ENCODE peak calls at places on chromosomes 13 and 19, in ten cellular contexts. G, V, Y, E, S, T, Z, J, K and R are unnamed samples.

GRCh38 chr13:85772379-85772778 is 26.8 kb downstream of the SLITRK6 start:
- DNase-seq in G (no peak), V (no peak), Y (no peak), E (peak; percentile 48), S (no peak), T (no peak), Z (no peak), J (no peak), K (no peak), R (no peak)

GRCh38 chr13:82713681-82714405 is 1168.4 kb downstream of the SLITRK1 start:
- DNase-seq in G (no peak), V (no peak), Y (no peak), E (peak; percentile 82), S (no peak), T (no peak), Z (peak; percentile 11), J (no peak), K (no peak), R (no peak)

GRCh38 chr19:2811735-2812413 is 7.8 kb upstream of the ZNF554 start:
- DNase-seq in G (no peak), V (no peak), Y (no peak), E (no peak), S (no peak), T (no peak), Z (no peak), J (no peak), K (peak; percentile 83), R (no peak)

GRCh38 chr13:93496985-93497673 is 270.5 kb downstream of the GPC6 start:
- DNase-seq in G (no peak), V (peak; percentile 51), Y (no peak), E (no peak), S (no peak), T (no peak), Z (no peak), J (no peak), K (no peak), R (no peak)

GRCh38 chr13:68927387-68928026 is 1180.1 kb upstream of the ATXN8OS start:
- DNase-seq in G (no peak), V (peak; percentile 46), Y (peak; percentile 60), E (peak; percentile 4), S (no peak), T (peak; percentile 2), Z (peak; percentile 32), J (no peak), K (peak; percentile 6), R (no peak)

GRCh38 chr19:39497850-39498261 is 891 bp upstream of the DLL3 start:
- DNase-seq in G (no peak), V (peak; percentile 90), Y (peak; percentile 39), E (peak; percentile 39), S (no peak), T (peak; percentile 65), Z (no peak), J (no peak), K (peak; percentile 49), R (no peak)

GRCh38 chr19:13095393-13095784 is 7.3 kb downstream of the LYL1 start:
- DNase-seq in G (no peak), V (no peak), Y (no peak), E (no peak), S (no peak), T (no peak), Z (no peak), J (no peak), K (no peak), R (no peak)

GRCh38 chr19:35879068-35879467 is 10.7 kb downstream of the APLP1 start:
- DNase-seq in G (no peak), V (no peak), Y (no peak), E (no peak), S (no peak), T (no peak), Z (no peak), J (no peak), K (no peak), R (no peak)

GRCh38 chr13:20714161-20714560 is 10.7 kb downstream of the IL17D start:
- DNase-seq in G (no peak), V (no peak), Y (no peak), E (no peak), S (no peak), T (no peak), Z (peak; percentile 89), J (no peak), K (no peak), R (no peak)

GRCh38 chr13:99982741-99983400 is 1.3 kb downstream of the ZIC2 start:
- DNase-seq in G (no peak), V (no peak), Y (no peak), E (no peak), S (no peak), T (no peak), Z (no peak), J (no peak), K (no peak), R (no peak)

GRCh38 chr13:32881074-32881791 is 135.0 kb upstream of the KL start:
- DNase-seq in G (no peak), V (no peak), Y (no peak), E (peak; percentile 55), S (peak; percentile 66), T (no peak), Z (peak; percentile 31), J (no peak), K (no peak), R (no peak)

GRCh38 chr19:42217522-42218442 is at the start of gene DEDD2:
- DNase-seq in G (peak; percentile 99), V (peak; percentile 95), Y (peak; percentile 96), E (peak; percentile 95), S (peak; percentile 99), T (peak; percentile 100), Z (peak; percentile 86), J (peak; percentile 100), K (peak; percentile 99), R (peak; percentile 100)

GRCh38 chr13:113573065-113573464 is 11.5 kb upstream of the TFDP1 start:
- DNase-seq in G (no peak), V (no peak), Y (no peak), E (no peak), S (no peak), T (no peak), Z (no peak), J (no peak), K (no peak), R (no peak)

GRCh38 chr19:17348700-17349099 is 11.3 kb downstream of the GTPBP3 start:
- DNase-seq in G (peak; percentile 81), V (peak; percentile 46), Y (no peak), E (no peak), S (peak; percentile 61), T (peak; percentile 41), Z (peak; percentile 38), J (no peak), K (no peak), R (no peak)

GRCh38 chr19:39390759-39391592 is at the start of the genes MED29 and PAF1:
- DNase-seq in G (peak; percentile 99), V (peak; percentile 99), Y (peak; percentile 99), E (peak; percentile 99), S (peak; percentile 97), T (peak; percentile 98), Z (peak; percentile 99), J (peak; percentile 99), K (peak; percentile 97), R (peak; percentile 96)

GRCh38 chr13:70613295-70613694 is 505.0 kb upstream of the KLHL1 start:
- DNase-seq in G (no peak), V (peak; percentile 18), Y (no peak), E (peak; percentile 12), S (no peak), T (no peak), Z (no peak), J (no peak), K (no peak), R (no peak)

GRCh38 chr19:33400856-33401682 is 27.6 kb downstream of the CEBPG start:
- DNase-seq in G (peak; percentile 65), V (no peak), Y (no peak), E (no peak), S (no peak), T (no peak), Z (no peak), J (peak; percentile 82), K (peak; percentile 4), R (no peak)

GRCh38 chr19:52601025-52601973 is 31.2 kb downstream of the ZNF701 start:
- DNase-seq in G (peak; percentile 97), V (peak; percentile 73), Y (peak; percentile 94), E (peak; percentile 84), S (peak; percentile 96), T (peak; percentile 76), Z (peak; percentile 66), J (peak; percentile 99), K (peak; percentile 98), R (peak; percentile 90)

GRCh38 chr19:33472696-33473624 is 48.6 kb downstream of the PEPD start:
- DNase-seq in G (no peak), V (no peak), Y (no peak), E (peak; percentile 94), S (peak; percentile 23), T (no peak), Z (peak; percentile 95), J (peak; percentile 20), K (no peak), R (no peak)

GRCh38 chr19:6476155-6476895 is 5.3 kb downstream of the DENND1C start:
- DNase-seq in G (no peak), V (no peak), Y (peak; percentile 83), E (peak; percentile 48), S (no peak), T (peak; percentile 43), Z (peak; percentile 5), J (peak; percentile 90), K (peak; percentile 94), R (peak; percentile 66)

GRCh38 chr19:34731019-34731829 is 2.8 kb upstream of the ZNF181 start:
- DNase-seq in G (no peak), V (no peak), Y (no peak), E (no peak), S (peak; percentile 15), T (no peak), Z (no peak), J (no peak), K (no peak), R (no peak)

GRCh38 chr13:59680429-59681024 is 483.2 kb downstream of the DIAPH3 start:
- DNase-seq in G (no peak), V (no peak), Y (no peak), E (peak; percentile 24), S (no peak), T (no peak), Z (peak; percentile 13), J (no peak), K (no peak), R (no peak)

GRCh38 chr13:32309812-32310706 is 5.1 kb downstream of the ZAR1L start:
- DNase-seq in G (no peak), V (peak; percentile 21), Y (no peak), E (peak; percentile 73), S (no peak), T (peak; percentile 21), Z (peak; percentile 42), J (no peak), K (peak; percentile 12), R (no peak)

GRCh38 chr13:95564948-95565347 is 12.4 kb downstream of the CLDN10 start:
- DNase-seq in G (no peak), V (no peak), Y (no peak), E (peak; percentile 73), S (no peak), T (no peak), Z (peak; percentile 49), J (no peak), K (no peak), R (no peak)

GRCh38 chr13:59120297-59120843 is 1043.4 kb downstream of the DIAPH3 start:
- DNase-seq in G (no peak), V (no peak), Y (no peak), E (no peak), S (no peak), T (no peak), Z (no peak), J (no peak), K (no peak), R (no peak)

GRCh38 chr13:65461590-65461989 is 1768.5 kb downstream of the PCDH9 start:
- DNase-seq in G (no peak), V (no peak), Y (no peak), E (peak; percentile 89), S (no peak), T (no peak), Z (no peak), J (no peak), K (no peak), R (no peak)

GRCh38 chr13:76799696-76800095 is 86.5 kb downstream of the KCTD12 start:
- DNase-seq in G (no peak), V (peak; percentile 79), Y (no peak), E (peak; percentile 60), S (no peak), T (no peak), Z (no peak), J (no peak), K (no peak), R (no peak)

GRCh38 chr19:13537454-13537853 is 31.2 kb upstream of the CACNA1A start:
- DNase-seq in G (no peak), V (peak; percentile 92), Y (peak; percentile 71), E (no peak), S (no peak), T (no peak), Z (no peak), J (no peak), K (no peak), R (no peak)